ENCODE peak calls at places on chromosomes 4 and X, in seven cellular contexts. B is cardiac fibroblast, N is HFFc6, K is AG04450, Q is hepatocyte, R is neural crest cell, J is right lobe of liver. M is an unnamed sample.

GRCh38 chr4:7451800-7452199 is 17.1 kb upstream of the PSAPL1 start:
- DNase-seq in B (no peak), N (no peak), K (no peak), Q (no peak), R (no peak), J (no peak), M (no peak)

GRCh38 chr4:20839957-20840356 is 139.7 kb downstream of the PACRGL start:
- DNase-seq in B (peak), N (peak), K (peak), Q (peak), R (no peak), J (no peak), M (no peak)

GRCh38 chr4:144748814-144749555 is 103.0 kb downstream of the HHIP start:
- DNase-seq in B (peak), N (no peak), K (no peak), Q (no peak), R (no peak), J (no peak), M (no peak)

GRCh38 chr4:127849505-127850234 is 31.0 kb upstream of the PLK4 start:
- DNase-seq in B (peak), N (no peak), K (no peak), Q (no peak), R (no peak), J (no peak), M (no peak)

GRCh38 chr4:40763228-40763716 is 13.5 kb downstream of the NSUN7 start:
- DNase-seq in B (peak), N (no peak), K (peak), Q (no peak), R (no peak), J (no peak), M (no peak)

GRCh38 chrX:143500751-143501150 is 16.5 kb downstream of the SPANXN3 start:
- DNase-seq in B (no peak), N (no peak), K (no peak), Q (no peak), R (no peak), J (no peak), M (no peak)

GRCh38 chr4:14117575-14118228 is 490.2 kb upstream of the BOD1L1 start:
- DNase-seq in B (no peak), N (no peak), K (no peak), Q (no peak), R (no peak), J (no peak), M (no peak)

GRCh38 chr4:162422312-162422711 is 258.5 kb upstream of the FSTL5 start:
- DNase-seq in B (no peak), N (no peak), K (no peak), Q (peak), R (no peak), J (no peak), M (no peak)

GRCh38 chrX:3119376-3119775 is 78.1 kb downstream of the ARSF start:
- DNase-seq in B (no peak), N (no peak), K (no peak), Q (no peak), R (no peak), J (no peak), M (no peak)

GRCh38 chrX:82342531-82342930 is 1140.6 kb downstream of the SH3BGRL start:
- DNase-seq in B (no peak), N (no peak), K (no peak), Q (no peak), R (no peak), J (no peak), M (no peak)

GRCh38 chr4:153936121-153936520 is 147.2 kb upstream of the SFRP2 start:
- DNase-seq in B (no peak), N (no peak), K (no peak), Q (no peak), R (no peak), J (no peak), M (no peak)

GRCh38 chr4:147825451-147826287 is 93.8 kb downstream of the ARHGAP10 start:
- DNase-seq in B (peak), N (no peak), K (no peak), Q (no peak), R (no peak), J (no peak), M (no peak)

GRCh38 chr4:87819281-87819919 is 13.4 kb upstream of the MEPE start:
- DNase-seq in B (peak), N (peak), K (peak), Q (peak), R (no peak), J (no peak), M (no peak)

GRCh38 chr4:174631901-174632758 is 109.8 kb upstream of the HPGD start:
- DNase-seq in B (peak), N (no peak), K (peak), Q (peak), R (no peak), J (no peak), M (no peak)

GRCh38 chrX:135295238-135295943 is 13.9 kb upstream of the ETDC start:
- DNase-seq in B (peak), N (no peak), K (peak), Q (peak), R (peak), J (peak), M (no peak)

GRCh38 chr4:7700665-7701064 is 239.0 kb downstream of the AFAP1 start:
- DNase-seq in B (no peak), N (no peak), K (no peak), Q (no peak), R (no peak), J (no peak), M (no peak)

GRCh38 chr4:152431287-152431686 is 104.6 kb downstream of the FBXW7 start:
- DNase-seq in B (no peak), N (no peak), K (no peak), Q (no peak), R (no peak), J (no peak), M (no peak)

GRCh38 chrX:107450823-107451509 is 1.5 kb downstream of the FRMPD3 start:
- DNase-seq in B (no peak), N (no peak), K (no peak), Q (peak), R (peak), J (no peak), M (peak)

GRCh38 chr4:48490012-48490679 is at the start of gene ZAR1:
- DNase-seq in B (no peak), N (no peak), K (no peak), Q (peak), R (no peak), J (no peak), M (no peak)

GRCh38 chrX:53073115-53073581 is 9.0 kb upstream of the TSPYL2 start:
- DNase-seq in B (no peak), N (no peak), K (no peak), Q (no peak), R (no peak), J (no peak), M (no peak)

GRCh38 chr4:55503164-55503563 is 43.5 kb downstream of the CLOCK start:
- DNase-seq in B (peak), N (peak), K (no peak), Q (no peak), R (no peak), J (no peak), M (no peak)

GRCh38 chr4:163600731-163601130 is 106.2 kb downstream of the TMA16 start:
- DNase-seq in B (no peak), N (no peak), K (no peak), Q (no peak), R (no peak), J (no peak), M (no peak)

GRCh38 chrX:39491548-39492297 is 606.0 kb downstream of the BCOR start:
- DNase-seq in B (no peak), N (no peak), K (no peak), Q (peak), R (no peak), J (no peak), M (no peak)

GRCh38 chrX:134529481-134529880 is 69.5 kb downstream of the HPRT1 start:
- DNase-seq in B (no peak), N (no peak), K (no peak), Q (no peak), R (no peak), J (no peak), M (no peak)

GRCh38 chr4:151226004-151226932 is 50.7 kb upstream of the PRSS48 start:
- DNase-seq in B (peak), N (peak), K (peak), Q (peak), R (no peak), J (no peak), M (no peak)

GRCh38 chrX:41421071-41421729 is 25.9 kb upstream of the NYX start:
- DNase-seq in B (no peak), N (no peak), K (no peak), Q (no peak), R (no peak), J (no peak), M (no peak)

GRCh38 chrX:130173190-130173895 is 1.6 kb downstream of the RAB33A start:
- DNase-seq in B (peak), N (peak), K (no peak), Q (no peak), R (no peak), J (no peak), M (no peak)

GRCh38 chr4:153114771-153115321 is 89.4 kb upstream of the TRIM2 start:
- DNase-seq in B (peak), N (peak), K (no peak), Q (peak), R (no peak), J (no peak), M (no peak)

GRCh38 chrX:20254712-20255299 is 11.9 kb downstream of the RPS6KA3 start:
- DNase-seq in B (peak), N (no peak), K (no peak), Q (no peak), R (no peak), J (no peak), M (no peak)

GRCh38 chrX:41300758-41301437 is 33.1 kb upstream of the DDX3X start:
- DNase-seq in B (peak), N (peak), K (no peak), Q (no peak), R (no peak), J (no peak), M (no peak)

GRCh38 chrX:72465882-72466281 is 106.8 kb downstream of the HDAC8 start:
- DNase-seq in B (no peak), N (no peak), K (no peak), Q (no peak), R (no peak), J (no peak), M (no peak)

GRCh38 chrX:115284877-115285276 is 4.6 kb upstream of the LUZP4 start:
- DNase-seq in B (peak), N (no peak), K (no peak), Q (no peak), R (no peak), J (no peak), M (no peak)

GRCh38 chrX:74291964-74292891 is 11.8 kb upstream of the ZCCHC13 start:
- DNase-seq in B (peak), N (peak), K (peak), Q (peak), R (peak), J (peak), M (peak)
- TF ChIP-seq CTCF in B (no peak), N (peak), K (peak), Q (peak), R (no peak), J (peak), M (no peak)

GRCh38 chr4:104625706-104626105 is 131.0 kb upstream of the CXXC4 start:
- DNase-seq in B (no peak), N (no peak), K (no peak), Q (no peak), R (no peak), J (no peak), M (no peak)
- TF ChIP-seq CTCF in B (no peak), N (no peak), K (no peak), Q (no peak), R (no peak), J (no peak), M (no peak)

GRCh38 chr4:72326692-72327632 is 242.1 kb downstream of the ADAMTS3 start:
- DNase-seq in B (peak), N (peak), K (no peak), Q (peak), R (no peak), J (no peak), M (no peak)
- TF ChIP-seq CTCF in B (peak), N (peak), K (peak), Q (peak), R (peak), J (peak), M (peak)

DNA sequence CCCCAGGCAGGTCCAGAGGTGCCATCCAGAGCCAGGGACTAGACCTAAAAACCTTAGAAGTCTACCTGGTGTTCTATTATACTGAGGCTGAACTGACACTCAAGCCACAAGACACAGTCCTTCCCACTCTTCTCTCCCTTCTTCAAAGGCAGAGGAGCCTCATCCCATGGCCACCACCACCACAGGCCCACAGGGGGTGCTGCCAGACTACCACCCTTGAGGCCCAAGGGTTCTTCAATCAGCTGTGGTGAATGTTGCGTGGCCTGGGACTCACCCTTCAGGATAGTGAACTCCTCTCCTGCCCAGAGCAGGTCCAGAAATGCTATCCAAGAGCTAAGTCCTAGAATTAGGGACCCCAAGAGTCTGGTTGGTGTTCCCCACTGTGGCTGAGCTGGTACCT is 17.5 kb upstream of the RFC1 start:
- DNase-seq in B (no peak), N (no peak), K (no peak), Q (no peak), R (no peak), J (no peak), M (no peak)
- TF ChIP-seq CTCF in B (no peak), N (no peak), K (no peak), Q (no peak), R (no peak), J (no peak), M (no peak)

GRCh38 chr4:53309321-53310020 is 56.4 kb downstream of the SCFD2 start:
- DNase-seq in B (peak), N (peak), K (no peak), Q (no peak), R (no peak), J (no peak), M (no peak)

GRCh38 chr4:53315300-53315699 is 50.6 kb downstream of the SCFD2 start:
- DNase-seq in B (no peak), N (no peak), K (no peak), Q (peak), R (no peak), J (no peak), M (no peak)

GRCh38 chr4:53307819-53308773 is 57.8 kb downstream of the SCFD2 start:
- DNase-seq in B (peak), N (no peak), K (no peak), Q (no peak), R (no peak), J (no peak), M (no peak)

GRCh38 chr4:53314257-53314656 is 51.6 kb downstream of the SCFD2 start:
- DNase-seq in B (no peak), N (no peak), K (no peak), Q (no peak), R (no peak), J (no peak), M (no peak)

GRCh38 chr4:53313510-53313909 is 52.4 kb downstream of the SCFD2 start:
- DNase-seq in B (peak), N (no peak), K (no peak), Q (peak), R (peak), J (no peak), M (no peak)
- TF ChIP-seq CTCF in B (peak), N (no peak), K (peak), Q (peak), R (peak), J (peak), M (no peak)

GRCh38 chr4:139582044-139582443 is 26.0 kb upstream of the SETD7 start:
- DNase-seq in B (peak), N (no peak), K (no peak), Q (no peak), R (no peak), J (no peak), M (no peak)
- TF ChIP-seq CTCF in B (peak), N (peak), K (peak), Q (peak), R (no peak), J (no peak), M (no peak)

DNA sequence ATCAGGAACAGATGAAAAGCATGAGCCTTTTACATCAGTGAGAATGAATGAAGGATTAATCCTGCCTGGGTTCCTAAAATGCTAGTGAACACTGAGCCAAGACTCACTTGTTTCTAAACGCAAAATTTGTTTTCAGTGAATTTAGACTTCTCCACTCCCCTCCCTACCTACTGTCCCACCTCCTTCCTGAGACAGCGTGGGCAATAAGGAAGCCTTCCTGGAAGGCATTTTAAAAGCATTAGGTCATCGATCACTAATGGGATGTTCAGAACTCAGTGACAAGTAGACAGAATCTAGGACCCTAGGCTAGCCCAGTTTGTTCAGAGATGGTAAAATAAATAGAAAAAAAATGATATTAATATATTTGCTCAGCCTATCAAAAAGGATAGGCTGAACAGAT is 330.9 kb downstream of the GPAT3 start:
- DNase-seq in B (peak), N (no peak), K (no peak), Q (no peak), R (no peak), J (no peak), M (no peak)
- TF ChIP-seq CTCF in B (no peak), N (no peak), K (no peak), Q (no peak), R (no peak), J (no peak), M (no peak)

GRCh38 chr4:93237526-93237925 is 591.0 kb upstream of the ATOH1 start:
- DNase-seq in B (no peak), N (no peak), K (no peak), Q (no peak), R (no peak), J (no peak), M (no peak)

GRCh38 chr4:93228021-93228420 is 600.5 kb upstream of the ATOH1 start:
- DNase-seq in B (no peak), N (no peak), K (no peak), Q (no peak), R (no peak), J (no peak), M (no peak)

DNA sequence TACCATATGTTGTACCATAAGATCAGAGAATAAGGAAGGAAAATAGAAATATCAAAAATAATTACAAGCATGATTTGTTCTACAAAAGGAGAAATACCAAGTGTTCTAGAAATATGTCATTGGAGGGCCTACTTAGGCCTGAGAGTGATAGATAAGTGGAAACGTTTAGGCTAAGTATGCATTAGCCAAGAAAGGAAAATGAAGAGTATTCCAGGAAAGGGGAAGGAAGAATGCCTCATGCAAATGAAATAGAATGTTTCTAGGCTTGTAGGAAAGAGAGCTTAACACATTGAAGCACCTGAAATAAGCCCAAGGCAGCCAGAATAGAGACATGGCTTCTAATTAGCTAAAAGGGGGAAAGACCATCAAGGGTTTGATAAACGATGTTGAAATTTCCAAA is 595.7 kb upstream of the ATOH1 start:
- DNase-seq in B (no peak), N (no peak), K (no peak), Q (no peak), R (no peak), J (no peak), M (no peak)
- TF ChIP-seq CTCF in B (no peak), N (no peak), K (no peak), Q (no peak), R (no peak), J (no peak), M (no peak)